ENCODE peak calls at places on chromosomes 6 and 20, in four cellular contexts. S is SJSA1; R is stimulated activated CD4-positive, alpha-beta T cell treated with anti-CD3 and anti-CD28 coated beads, TNF-alpha, amount 100 ng/mL, for 24 hours; O is right lobe of liver. X is an unnamed sample.

GRCh38 chr6:12262236-12263061 is 27.7 kb upstream of the EDN1 start:
- DNase-seq in S (no peak), R (no peak), O (no peak), X (no peak)

GRCh38 chr20:47456952-47457724 is 44.5 kb upstream of the NCOA3 start:
- DNase-seq in S (no peak), R (peak; percentile 21), O (no peak), X (no peak)

GRCh38 chr6:138757131-138757530 is 16.4 kb upstream of the CCDC28A start:
- DNase-seq in S (no peak), R (no peak), O (no peak), X (no peak)

GRCh38 chr6:1606533-1607235 is 3.0 kb upstream of the FOXC1 start:
- DNase-seq in S (no peak), R (no peak), O (peak; percentile 42), X (no peak)

GRCh38 chr20:44904377-44904776 is 5.5 kb upstream of the PABPC1L start:
- DNase-seq in S (no peak), R (no peak), O (no peak), X (no peak)

GRCh38 chr6:158751842-158752424 is 67.2 kb downstream of the EZR start:
- DNase-seq in S (no peak), R (no peak), O (no peak), X (no peak)

GRCh38 chr6:36227379-36228344 is 31.1 kb downstream of the BRPF3 start:
- DNase-seq in S (no peak), R (no peak), O (no peak), X (no peak)

GRCh38 chr6:44229376-44230033 is 6.1 kb downstream of the SLC29A1 start:
- DNase-seq in S (no peak), R (no peak), O (peak; percentile 92), X (no peak)

GRCh38 chr6:6696867-6697531 is 108.5 kb downstream of the LY86 start:
- DNase-seq in S (peak; percentile 55), R (no peak), O (no peak), X (peak; percentile 85)

GRCh38 chr20:51022803-51023616 is at the start of gene KCNG1:
- DNase-seq in S (peak; percentile 82), R (peak; percentile 6), O (peak; percentile 69), X (peak; percentile 59)

GRCh38 chr6:45965787-45966186 is 49.9 kb downstream of the CLIC5 start:
- DNase-seq in S (no peak), R (no peak), O (no peak), X (no peak)

GRCh38 chr6:40256831-40257230 is 322.6 kb upstream of the MOCS1 start:
- DNase-seq in S (no peak), R (no peak), O (no peak), X (no peak)

GRCh38 chr6:44708208-44708607 is 320.7 kb downstream of the CDC5L start:
- DNase-seq in S (no peak), R (no peak), O (no peak), X (no peak)

GRCh38 chr20:50401587-50402343 is 108.4 kb upstream of the PTPN1 start:
- DNase-seq in S (no peak), R (no peak), O (no peak), X (no peak)